ENCODE peak calls at places on chromosomes 11 and 22, in four cellular contexts. L is K562, Z is GM12878, C is H1. H is an unnamed sample.

GRCh38 chr22:44955102-44955501 is 54.7 kb downstream of the PHF21B start:
- DNase-seq in C (no peak), L (no peak), Z (peak), H (no peak)

GRCh38 chr22:30902496-30903357 is 65.8 kb downstream of the MORC2 start:
- DNase-seq in L (no peak), C (no peak), Z (peak), H (no peak)

GRCh38 chr22:17237031-17237668 is 17.9 kb upstream of the ADA2 start:
- DNase-seq in C (no peak), L (no peak), Z (peak), H (no peak)

GRCh38 chr11:18794956-18795355 is 3.4 kb upstream of the PTPN5 start:
- DNase-seq in L (no peak), Z (no peak), C (no peak), H (no peak)

GRCh38 chr11:96155627-96156378 is 187.2 kb downstream of the MAML2 start:
- DNase-seq in L (peak), C (no peak), Z (peak), H (peak)

GRCh38 chr11:119377961-119378667 is 3.4 kb downstream of the USP2 start:
- DNase-seq in Z (no peak), C (no peak), L (peak), H (no peak)

GRCh38 chr11:2825261-2825885 is 60.2 kb downstream of the CDKN1C start:
- DNase-seq in Z (no peak), C (no peak), L (no peak), H (peak)

GRCh38 chr11:123580557-123581275 is 73.7 kb downstream of the SCN3B start:
- DNase-seq in L (peak), Z (no peak), C (peak), H (peak)

GRCh38 chr22:47046411-47047065 is 284.1 kb downstream of the TBC1D22A start:
- DNase-seq in C (no peak), Z (no peak), L (no peak), H (no peak)

GRCh38 chr11:86688398-86689179 is 16.2 kb upstream of the ME3 start:
- DNase-seq in L (no peak), Z (peak), C (no peak), H (no peak)

GRCh38 chr11:34192481-34193401 is 87.3 kb downstream of the NAT10 start:
- DNase-seq in C (no peak), Z (no peak), L (no peak), H (no peak)

GRCh38 chr11:64453466-64453865 is 94.5 kb downstream of the RPS6KA4 start:
- DNase-seq in Z (no peak), C (no peak), L (no peak), H (no peak)

DNA sequence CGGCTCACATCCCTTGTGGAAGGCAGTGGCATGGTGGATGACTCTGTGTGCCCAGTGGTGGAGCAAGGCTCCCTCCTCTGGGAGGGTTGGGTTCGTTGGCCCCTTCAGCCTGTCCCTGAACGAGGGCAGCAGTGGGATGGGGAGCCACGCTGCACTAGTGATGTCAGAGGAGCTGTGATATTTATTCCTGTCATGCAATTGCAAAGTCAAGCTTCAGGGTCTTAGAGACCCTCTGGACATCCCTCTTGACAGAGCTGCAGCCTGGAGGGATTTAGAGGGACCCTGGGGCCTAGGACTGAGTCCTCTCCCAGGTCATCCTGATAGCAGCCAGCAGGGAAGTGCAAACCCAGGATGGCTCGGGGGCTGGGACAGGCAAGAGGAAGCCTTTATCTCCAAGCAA is 78.2 kb upstream of the NARS2 start:
- DNase-seq in Z (no peak), L (no peak), C (no peak), H (no peak)
- TF ChIP-seq BRCA1 in Z (no peak), L (no peak), C (no peak), H (no peak)

GRCh38 chr22:25068701-25069100 is 116.2 kb downstream of the KIAA1671 start:
- DNase-seq in C (no peak), L (no peak), Z (no peak), H (no peak)

GRCh38 chr22:25069758-25070461 is 117.4 kb downstream of the KIAA1671 start:
- DNase-seq in Z (no peak), L (no peak), C (no peak), H (no peak)

GRCh38 chr22:25066861-25067435 is 114.4 kb downstream of the KIAA1671 start:
- DNase-seq in C (no peak), L (no peak), Z (no peak), H (no peak)

GRCh38 chr22:25069426-25069757 is 116.9 kb downstream of the KIAA1671 start:
- DNase-seq in Z (no peak), C (no peak), L (no peak), H (no peak)

DNA sequence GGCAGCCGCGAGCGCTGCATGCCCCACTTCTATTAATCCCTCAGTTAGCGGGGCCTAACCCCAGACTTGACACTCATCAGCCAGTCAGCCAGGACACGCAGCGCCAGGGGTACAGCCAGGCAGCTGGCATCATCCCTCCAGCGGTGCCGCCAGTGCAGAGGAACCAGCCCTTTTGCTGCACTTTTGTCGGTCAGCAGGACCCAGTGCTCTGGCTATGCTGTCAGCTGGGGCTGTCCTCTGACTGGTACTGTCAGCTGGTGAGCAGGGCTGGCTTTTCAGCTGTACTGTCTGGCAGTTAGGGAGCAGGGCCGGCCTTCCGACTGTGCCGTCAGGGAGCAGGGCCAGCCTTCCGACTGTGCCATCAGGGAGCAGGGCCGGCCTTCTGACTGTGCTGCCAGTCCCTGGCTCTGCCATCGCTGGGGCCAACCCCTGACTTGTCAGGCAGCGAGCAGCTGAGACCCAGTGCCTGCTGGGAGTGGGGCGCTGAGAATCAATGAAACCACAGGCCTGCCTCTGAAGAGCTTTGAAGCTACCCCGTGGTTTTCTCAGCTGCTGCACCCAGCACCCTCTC is 115.4 kb downstream of the KIAA1671 start:
- DNase-seq in L (no peak), Z (no peak), C (no peak), H (no peak)
- TF ChIP-seq BRCA1 in L (no peak), Z (no peak), C (no peak), H (no peak)

GRCh38 chr11:44978961-44979331 is 28.3 kb upstream of the TP53I11 start:
- DNase-seq in L (no peak), C (no peak), Z (no peak), H (peak)
- TF ChIP-seq BRCA1 in L (no peak), C (no peak), Z (no peak), H (no peak)

GRCh38 chr11:45248501-45249011 is 37.6 kb downstream of the SYT13 start:
- DNase-seq in C (no peak), L (no peak), Z (no peak), H (no peak)

GRCh38 chr11:45246241-45246640 is 39.9 kb downstream of the SYT13 start:
- DNase-seq in L (no peak), Z (no peak), C (no peak), H (no peak)

GRCh38 chr11:45247433-45247832 is 38.7 kb downstream of the SYT13 start:
- DNase-seq in Z (no peak), C (no peak), L (no peak), H (no peak)

GRCh38 chr11:45243931-45244330 is 42.2 kb downstream of the SYT13 start:
- DNase-seq in Z (no peak), C (no peak), L (no peak), H (no peak)

GRCh38 chr11:45245237-45246045 is 40.7 kb downstream of the SYT13 start:
- DNase-seq in L (no peak), Z (no peak), C (no peak), H (no peak)
- TF ChIP-seq BRCA1 in L (no peak), Z (no peak), C (no peak), H (no peak)

GRCh38 chr11:17076517-17077239 is 789 bp downstream of the RPS13 start:
- DNase-seq in C (no peak), L (peak), Z (no peak), H (no peak)
- TF ChIP-seq BRCA1 in C (no peak), L (no peak), Z (no peak), H (no peak)